ENCODE peak calls at places on chromosome 3, in eight cellular contexts. One of them, this sample, is unnamed.

GRCh38 chr3:149739396-149739795 is 12.9 kb downstream of the COMMD2 start:
- DNase-seq in GM23338: no peak
- DNase-seq in heart left ventricle: no peak
- DNase-seq in CD8-positive, alpha-beta memory T cell: no peak
- DNase-seq in mucosa of descending colon: no peak
- DNase-seq in iPS DF 6.9: no peak
- DNase-seq in hepatocyte: no peak
- DNase-seq in BE2C: no peak
- DNase-seq in this sample: no peak

GRCh38 chr3:4394567-4394966 is 72.5 kb downstream of the SUMF1 start:
- DNase-seq in GM23338: no peak
- DNase-seq in heart left ventricle: no peak
- DNase-seq in CD8-positive, alpha-beta memory T cell: no peak
- DNase-seq in mucosa of descending colon: no peak
- DNase-seq in iPS DF 6.9: no peak
- DNase-seq in hepatocyte: no peak
- DNase-seq in BE2C: no peak
- DNase-seq in this sample: no peak

GRCh38 chr3:13642597-13642996 is 93.7 kb downstream of the FBLN2 start:
- DNase-seq in GM23338: no peak
- DNase-seq in heart left ventricle: no peak
- DNase-seq in CD8-positive, alpha-beta memory T cell: no peak
- DNase-seq in mucosa of descending colon: no peak
- DNase-seq in iPS DF 6.9: no peak
- DNase-seq in hepatocyte: no peak
- DNase-seq in BE2C: no peak
- DNase-seq in this sample: no peak

GRCh38 chr3:115590873-115591272 is 32.4 kb upstream of the GAP43 start:
- DNase-seq in GM23338: no peak
- DNase-seq in heart left ventricle: no peak
- DNase-seq in CD8-positive, alpha-beta memory T cell: no peak
- DNase-seq in mucosa of descending colon: no peak
- DNase-seq in iPS DF 6.9: no peak
- DNase-seq in hepatocyte: no peak
- DNase-seq in BE2C: no peak
- DNase-seq in this sample: no peak

GRCh38 chr3:31634485-31634884 is 101.8 kb downstream of the STT3B start:
- DNase-seq in GM23338: no peak
- DNase-seq in heart left ventricle: no peak
- DNase-seq in CD8-positive, alpha-beta memory T cell: no peak
- DNase-seq in mucosa of descending colon: no peak
- DNase-seq in iPS DF 6.9: no peak
- DNase-seq in hepatocyte: no peak
- DNase-seq in BE2C: no peak
- DNase-seq in this sample: no peak

GRCh38 chr3:49013738-49014660 is 4.4 kb downstream of the DALRD3 start:
- DNase-seq in GM23338: peak
- DNase-seq in heart left ventricle: peak
- DNase-seq in CD8-positive, alpha-beta memory T cell: peak
- DNase-seq in mucosa of descending colon: peak
- DNase-seq in iPS DF 6.9: no peak
- DNase-seq in hepatocyte: peak
- DNase-seq in BE2C: peak
- DNase-seq in this sample: no peak

GRCh38 chr3:25144430-25144829 is 283.6 kb upstream of the RARB start:
- DNase-seq in GM23338: no peak
- DNase-seq in heart left ventricle: no peak
- DNase-seq in CD8-positive, alpha-beta memory T cell: no peak
- DNase-seq in mucosa of descending colon: no peak
- DNase-seq in iPS DF 6.9: no peak
- DNase-seq in hepatocyte: no peak
- DNase-seq in BE2C: no peak
- DNase-seq in this sample: no peak

GRCh38 chr3:176953106-176954080 is 243.9 kb downstream of the TBL1XR1 start:
- DNase-seq in GM23338: no peak
- DNase-seq in heart left ventricle: peak
- DNase-seq in CD8-positive, alpha-beta memory T cell: no peak
- DNase-seq in mucosa of descending colon: peak
- DNase-seq in iPS DF 6.9: no peak
- DNase-seq in hepatocyte: peak
- DNase-seq in BE2C: no peak
- DNase-seq in this sample: no peak

GRCh38 chr3:149388714-149389417 is 11.4 kb upstream of the TM4SF1 start:
- DNase-seq in GM23338: no peak
- DNase-seq in heart left ventricle: no peak
- DNase-seq in CD8-positive, alpha-beta memory T cell: no peak
- DNase-seq in mucosa of descending colon: no peak
- DNase-seq in iPS DF 6.9: no peak
- DNase-seq in hepatocyte: no peak
- DNase-seq in BE2C: no peak
- DNase-seq in this sample: no peak

GRCh38 chr3:72999971-73000370 is 3.4 kb downstream of the PPP4R2 start:
- DNase-seq in GM23338: no peak
- DNase-seq in heart left ventricle: no peak
- DNase-seq in CD8-positive, alpha-beta memory T cell: peak
- DNase-seq in mucosa of descending colon: no peak
- DNase-seq in iPS DF 6.9: no peak
- DNase-seq in hepatocyte: no peak
- DNase-seq in BE2C: no peak
- DNase-seq in this sample: no peak

GRCh38 chr3:157429703-157430102 is 6.9 kb upstream of the PTX3 start:
- DNase-seq in GM23338: no peak
- DNase-seq in heart left ventricle: no peak
- DNase-seq in CD8-positive, alpha-beta memory T cell: no peak
- DNase-seq in mucosa of descending colon: no peak
- DNase-seq in iPS DF 6.9: no peak
- DNase-seq in hepatocyte: no peak
- DNase-seq in BE2C: no peak
- DNase-seq in this sample: no peak

GRCh38 chr3:13846716-13847570 is 32.9 kb downstream of the WNT7A start:
- DNase-seq in GM23338: no peak
- DNase-seq in heart left ventricle: no peak
- DNase-seq in CD8-positive, alpha-beta memory T cell: no peak
- DNase-seq in mucosa of descending colon: no peak
- DNase-seq in iPS DF 6.9: no peak
- DNase-seq in hepatocyte: no peak
- DNase-seq in BE2C: no peak
- DNase-seq in this sample: no peak

GRCh38 chr3:58386966-58387365 is 46.7 kb downstream of the PDHB start:
- DNase-seq in GM23338: peak
- DNase-seq in heart left ventricle: peak
- DNase-seq in CD8-positive, alpha-beta memory T cell: no peak
- DNase-seq in mucosa of descending colon: no peak
- DNase-seq in iPS DF 6.9: no peak
- DNase-seq in hepatocyte: peak
- DNase-seq in BE2C: no peak
- DNase-seq in this sample: no peak

GRCh38 chr3:115792206-115792955 is 169.1 kb downstream of the GAP43 start:
- DNase-seq in GM23338: no peak
- DNase-seq in heart left ventricle: no peak
- DNase-seq in CD8-positive, alpha-beta memory T cell: peak
- DNase-seq in mucosa of descending colon: no peak
- DNase-seq in iPS DF 6.9: no peak
- DNase-seq in hepatocyte: peak
- DNase-seq in BE2C: no peak
- DNase-seq in this sample: no peak

GRCh38 chr3:148757238-148757930 is 59.7 kb downstream of the AGTR1 start:
- DNase-seq in GM23338: no peak
- DNase-seq in heart left ventricle: no peak
- DNase-seq in CD8-positive, alpha-beta memory T cell: no peak
- DNase-seq in mucosa of descending colon: no peak
- DNase-seq in iPS DF 6.9: no peak
- DNase-seq in hepatocyte: peak
- DNase-seq in BE2C: no peak
- DNase-seq in this sample: no peak

GRCh38 chr3:113746955-113747718 is at the start of gene ATP6V1A:
- DNase-seq in GM23338: peak
- DNase-seq in heart left ventricle: peak
- DNase-seq in CD8-positive, alpha-beta memory T cell: peak
- DNase-seq in mucosa of descending colon: peak
- DNase-seq in iPS DF 6.9: no peak
- DNase-seq in hepatocyte: peak
- DNase-seq in BE2C: peak
- DNase-seq in this sample: peak

GRCh38 chr3:151890721-151891141 is 17.3 kb downstream of the SUCNR1 start:
- DNase-seq in GM23338: no peak
- DNase-seq in heart left ventricle: no peak
- DNase-seq in CD8-positive, alpha-beta memory T cell: peak
- DNase-seq in mucosa of descending colon: no peak
- DNase-seq in iPS DF 6.9: no peak
- DNase-seq in hepatocyte: no peak
- DNase-seq in BE2C: no peak
- DNase-seq in this sample: no peak

GRCh38 chr3:171811059-171811912 is 1.0 kb upstream of the PLD1 start:
- DNase-seq in GM23338: no peak
- DNase-seq in heart left ventricle: peak
- DNase-seq in CD8-positive, alpha-beta memory T cell: no peak
- DNase-seq in mucosa of descending colon: no peak
- DNase-seq in iPS DF 6.9: no peak
- DNase-seq in hepatocyte: peak
- DNase-seq in BE2C: no peak
- DNase-seq in this sample: no peak
- H3K4me3 ChIP-seq in GM23338: peak
- H3K4me3 ChIP-seq in heart left ventricle: peak
- H3K4me3 ChIP-seq in CD8-positive, alpha-beta memory T cell: no peak
- H3K4me3 ChIP-seq in mucosa of descending colon: no peak
- H3K4me3 ChIP-seq in iPS DF 6.9: no peak
- H3K4me3 ChIP-seq in hepatocyte: peak
- H3K4me3 ChIP-seq in BE2C: no peak
- H3K4me3 ChIP-seq in this sample: peak

DNA sequence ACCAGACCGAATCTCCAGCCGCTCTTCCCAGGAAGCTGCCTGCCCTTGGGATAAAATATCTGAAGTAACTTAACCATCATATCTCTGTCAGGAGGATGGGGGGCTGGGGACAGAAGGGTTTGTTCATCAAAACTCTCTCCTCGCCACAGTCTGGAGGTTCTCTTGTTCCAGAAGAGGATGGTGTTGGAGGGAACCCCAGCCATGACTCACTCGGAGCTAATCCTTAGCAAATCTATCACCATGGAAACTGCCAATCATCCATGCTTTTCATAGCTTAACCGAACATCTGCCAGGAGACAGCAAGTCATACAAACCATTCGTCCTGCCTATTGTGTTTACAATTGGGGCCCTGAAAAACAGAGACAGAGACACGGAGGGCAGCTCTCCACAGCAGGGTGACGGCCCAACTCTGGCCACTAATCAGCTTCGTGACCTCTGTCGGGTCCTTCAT is 73.7 kb upstream of the HEG1 start:
- DNase-seq in GM23338: no peak
- DNase-seq in heart left ventricle: no peak
- DNase-seq in CD8-positive, alpha-beta memory T cell: no peak
- DNase-seq in mucosa of descending colon: no peak
- DNase-seq in iPS DF 6.9: no peak
- DNase-seq in hepatocyte: peak
- DNase-seq in BE2C: peak
- DNase-seq in this sample: no peak
- H3K4me3 ChIP-seq in GM23338: no peak
- H3K4me3 ChIP-seq in heart left ventricle: no peak
- H3K4me3 ChIP-seq in CD8-positive, alpha-beta memory T cell: no peak
- H3K4me3 ChIP-seq in mucosa of descending colon: no peak
- H3K4me3 ChIP-seq in iPS DF 6.9: no peak
- H3K4me3 ChIP-seq in hepatocyte: no peak
- H3K4me3 ChIP-seq in BE2C: no peak
- H3K4me3 ChIP-seq in this sample: no peak

DNA sequence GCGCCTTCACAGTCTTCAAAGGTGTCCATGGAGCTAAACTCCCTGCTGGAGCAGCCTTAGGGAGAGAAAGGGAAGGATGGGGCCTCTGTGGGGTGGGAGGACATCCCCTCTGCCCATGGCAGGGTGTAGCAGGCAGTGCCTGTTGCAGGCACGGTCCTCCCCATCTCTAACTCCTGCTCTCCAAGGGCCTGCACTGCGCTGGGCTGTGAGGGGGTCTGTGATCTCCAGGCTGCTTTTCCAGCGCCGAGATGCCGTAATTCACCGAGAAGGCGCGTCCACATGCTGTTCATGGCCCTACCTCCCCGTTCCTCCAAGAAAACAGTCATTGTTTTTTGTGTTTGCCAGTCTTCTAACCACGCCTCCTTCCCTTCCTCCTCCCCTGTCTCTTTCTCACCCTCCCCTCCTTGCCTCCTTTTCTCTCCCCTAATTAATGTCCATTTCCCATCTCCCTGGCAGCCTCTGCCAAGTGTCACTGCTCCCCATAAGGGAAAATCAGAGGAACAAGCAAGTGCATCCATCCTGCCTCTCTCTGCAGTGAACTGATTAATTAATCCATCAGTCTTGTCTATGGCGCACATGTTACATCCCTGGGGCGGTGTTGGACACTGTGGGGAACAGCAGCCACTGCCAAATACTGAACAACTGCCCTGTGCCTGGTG is 17.7 kb upstream of the LAMP3 start:
- DNase-seq in GM23338: peak
- DNase-seq in heart left ventricle: no peak
- DNase-seq in CD8-positive, alpha-beta memory T cell: no peak
- DNase-seq in mucosa of descending colon: no peak
- DNase-seq in iPS DF 6.9: no peak
- DNase-seq in hepatocyte: no peak
- DNase-seq in BE2C: no peak
- DNase-seq in this sample: no peak
- H3K4me3 ChIP-seq in GM23338: peak
- H3K4me3 ChIP-seq in heart left ventricle: peak
- H3K4me3 ChIP-seq in CD8-positive, alpha-beta memory T cell: no peak
- H3K4me3 ChIP-seq in mucosa of descending colon: no peak
- H3K4me3 ChIP-seq in iPS DF 6.9: no peak
- H3K4me3 ChIP-seq in hepatocyte: no peak
- H3K4me3 ChIP-seq in BE2C: no peak
- H3K4me3 ChIP-seq in this sample: no peak

DNA sequence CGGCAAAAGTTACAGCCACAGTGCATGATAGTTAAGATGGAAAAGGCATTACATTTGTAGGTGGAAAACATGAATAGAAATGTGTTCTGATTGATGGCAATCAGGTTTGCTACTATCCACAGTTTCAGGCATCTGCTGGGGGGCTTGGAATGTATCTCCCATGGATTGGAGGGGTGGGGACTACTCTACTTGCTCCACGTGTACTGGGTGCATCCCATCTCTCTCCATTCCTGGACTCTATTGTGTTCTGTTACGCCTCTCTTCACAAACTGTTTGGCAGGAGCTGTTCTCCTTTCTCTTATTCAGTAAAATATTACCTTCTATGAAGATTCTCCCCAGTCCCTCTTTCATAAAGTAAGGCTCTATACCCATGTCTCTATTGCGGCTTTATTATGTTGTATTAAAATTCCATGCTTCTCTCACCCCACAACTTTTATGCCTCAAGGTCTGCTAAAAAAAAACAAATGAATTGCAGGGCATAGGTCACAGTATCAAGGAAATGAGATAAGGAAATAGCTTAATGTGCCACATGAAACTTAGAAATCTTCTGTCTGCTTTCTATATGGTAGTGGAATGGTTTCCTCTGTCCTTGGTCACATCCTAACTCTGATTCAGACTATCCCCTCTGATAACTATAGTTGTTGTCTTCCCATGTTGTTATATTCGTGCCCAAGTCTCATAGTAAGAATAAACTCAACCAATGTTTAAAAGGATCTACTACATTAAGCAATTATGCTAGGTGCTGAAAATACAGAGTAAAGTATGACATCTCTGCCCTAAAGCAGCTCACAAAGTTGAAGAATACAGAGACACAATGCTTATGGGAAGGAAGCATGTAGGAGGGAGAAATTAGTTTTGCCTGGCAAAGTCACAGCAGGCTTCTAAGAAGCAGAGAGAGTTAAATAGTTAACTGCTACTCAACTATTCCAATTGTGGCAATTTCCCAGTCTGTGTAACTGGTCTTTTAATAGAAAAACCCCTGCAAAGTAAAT is 43.1 kb downstream of the LRRFIP2 start:
- DNase-seq in GM23338: no peak
- DNase-seq in heart left ventricle: no peak
- DNase-seq in CD8-positive, alpha-beta memory T cell: no peak
- DNase-seq in mucosa of descending colon: no peak
- DNase-seq in iPS DF 6.9: no peak
- DNase-seq in hepatocyte: no peak
- DNase-seq in BE2C: no peak
- DNase-seq in this sample: no peak
- H3K4me3 ChIP-seq in GM23338: no peak
- H3K4me3 ChIP-seq in heart left ventricle: no peak
- H3K4me3 ChIP-seq in CD8-positive, alpha-beta memory T cell: no peak
- H3K4me3 ChIP-seq in mucosa of descending colon: no peak
- H3K4me3 ChIP-seq in iPS DF 6.9: no peak
- H3K4me3 ChIP-seq in hepatocyte: no peak
- H3K4me3 ChIP-seq in BE2C: no peak
- H3K4me3 ChIP-seq in this sample: no peak

This sample was measured in left lung.